ENCODE peak calls at places on chromosomes 1 and 21, in eight cellular contexts. One of them, this sample, is unnamed.

GRCh38 chr1:52296345-52296744 is 69.7 kb downstream of the CC2D1B start:
- DNase-seq in GM13977: peak
- DNase-seq in NB4: peak
- DNase-seq in B cell: no peak
- DNase-seq in uterus: no peak
- DNase-seq in CD8-positive, alpha-beta T cell: no peak
- DNase-seq in AG09319: peak
- DNase-seq in stomach: no peak
- DNase-seq in this sample: peak

GRCh38 chr1:119782541-119783338 is 14.0 kb upstream of the HMGCS2 start:
- DNase-seq in stomach: no peak
- DNase-seq in uterus: no peak
- DNase-seq in B cell: no peak
- DNase-seq in CD8-positive, alpha-beta T cell: no peak
- DNase-seq in NB4: peak
- DNase-seq in GM13977: no peak
- DNase-seq in AG09319: no peak
- DNase-seq in this sample: no peak

GRCh38 chr1:201351617-201352016 is 25.9 kb downstream of the TNNT2 start:
- DNase-seq in stomach: no peak
- DNase-seq in CD8-positive, alpha-beta T cell: no peak
- DNase-seq in NB4: no peak
- DNase-seq in GM13977: no peak
- DNase-seq in AG09319: no peak
- DNase-seq in uterus: no peak
- DNase-seq in B cell: no peak
- DNase-seq in this sample: no peak

GRCh38 chr21:46037338-46038325 is 56.1 kb downstream of the COL6A1 start:
- DNase-seq in B cell: no peak
- DNase-seq in uterus: no peak
- DNase-seq in NB4: no peak
- DNase-seq in CD8-positive, alpha-beta T cell: no peak
- DNase-seq in GM13977: no peak
- DNase-seq in AG09319: no peak
- DNase-seq in stomach: no peak
- DNase-seq in this sample: no peak

GRCh38 chr1:32351859-32352745 is 10.2 kb downstream of the FAM229A start:
- DNase-seq in stomach: peak
- DNase-seq in CD8-positive, alpha-beta T cell: no peak
- DNase-seq in AG09319: no peak
- DNase-seq in B cell: no peak
- DNase-seq in NB4: peak
- DNase-seq in uterus: peak
- DNase-seq in GM13977: no peak
- DNase-seq in this sample: no peak

GRCh38 chr1:16117369-16117768 is 38.5 kb downstream of the EPHA2 start:
- DNase-seq in AG09319: no peak
- DNase-seq in uterus: no peak
- DNase-seq in NB4: no peak
- DNase-seq in stomach: no peak
- DNase-seq in GM13977: no peak
- DNase-seq in CD8-positive, alpha-beta T cell: no peak
- DNase-seq in B cell: no peak
- DNase-seq in this sample: no peak

GRCh38 chr1:112563341-112563740 is 54.6 kb downstream of the WNT2B start:
- DNase-seq in NB4: no peak
- DNase-seq in GM13977: no peak
- DNase-seq in B cell: no peak
- DNase-seq in stomach: no peak
- DNase-seq in uterus: no peak
- DNase-seq in CD8-positive, alpha-beta T cell: no peak
- DNase-seq in AG09319: no peak
- DNase-seq in this sample: no peak

GRCh38 chr1:15950302-15950701 is 25.6 kb downstream of the ZBTB17 start:
- DNase-seq in GM13977: no peak
- DNase-seq in B cell: no peak
- DNase-seq in CD8-positive, alpha-beta T cell: no peak
- DNase-seq in stomach: no peak
- DNase-seq in NB4: no peak
- DNase-seq in uterus: no peak
- DNase-seq in AG09319: no peak
- DNase-seq in this sample: no peak

GRCh38 chr1:197619008-197619640 is 156.2 kb downstream of the DENND1B start:
- DNase-seq in NB4: peak
- DNase-seq in GM13977: no peak
- DNase-seq in uterus: no peak
- DNase-seq in B cell: no peak
- DNase-seq in AG09319: no peak
- DNase-seq in CD8-positive, alpha-beta T cell: no peak
- DNase-seq in stomach: no peak
- DNase-seq in this sample: no peak

GRCh38 chr1:67853704-67854103 is 20.4 kb upstream of the GNG12 start:
- DNase-seq in uterus: peak
- DNase-seq in NB4: peak
- DNase-seq in AG09319: peak
- DNase-seq in stomach: peak
- DNase-seq in CD8-positive, alpha-beta T cell: no peak
- DNase-seq in B cell: no peak
- DNase-seq in GM13977: no peak
- DNase-seq in this sample: peak

GRCh38 chr1:78607334-78607927 is 12.8 kb upstream of the IFI44L start:
- DNase-seq in AG09319: peak
- DNase-seq in stomach: no peak
- DNase-seq in uterus: no peak
- DNase-seq in CD8-positive, alpha-beta T cell: no peak
- DNase-seq in NB4: peak
- DNase-seq in B cell: no peak
- DNase-seq in GM13977: peak
- DNase-seq in this sample: peak

DNA sequence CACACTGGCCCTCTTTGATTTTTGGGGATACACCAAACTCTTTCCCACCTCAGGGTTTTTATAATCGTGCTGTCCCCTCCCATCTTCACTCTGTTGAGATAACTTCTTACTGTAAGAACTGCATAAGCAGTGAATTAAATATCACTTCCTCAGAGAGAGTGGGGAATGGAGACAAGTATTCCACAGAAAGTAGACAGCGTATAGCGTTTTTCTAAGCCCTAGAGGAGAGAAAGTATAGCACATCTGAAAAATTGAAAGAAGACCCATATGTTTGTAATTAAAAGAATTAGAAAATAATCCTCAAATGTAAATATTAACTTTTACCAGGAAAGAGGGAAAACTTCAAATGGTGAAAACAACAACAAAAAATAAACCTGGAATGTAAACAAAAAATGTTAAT is 67.3 kb downstream of the GPR161 start:
- DNase-seq in stomach: no peak
- DNase-seq in GM13977: no peak
- DNase-seq in AG09319: no peak
- DNase-seq in NB4: no peak
- DNase-seq in uterus: no peak
- DNase-seq in CD8-positive, alpha-beta T cell: no peak
- DNase-seq in B cell: no peak
- DNase-seq in this sample: no peak
- TF ChIP-seq CTCF in stomach: no peak
- TF ChIP-seq CTCF in GM13977: no peak
- TF ChIP-seq CTCF in AG09319: no peak
- TF ChIP-seq CTCF in NB4: no peak
- TF ChIP-seq CTCF in uterus: no peak
- TF ChIP-seq CTCF in CD8-positive, alpha-beta T cell: no peak
- TF ChIP-seq CTCF in B cell: no peak
- TF ChIP-seq CTCF in this sample: no peak

GRCh38 chr21:15896501-15896900 is 166.7 kb downstream of the USP25 start:
- DNase-seq in NB4: no peak
- DNase-seq in AG09319: no peak
- DNase-seq in stomach: no peak
- DNase-seq in B cell: no peak
- DNase-seq in uterus: no peak
- DNase-seq in GM13977: no peak
- DNase-seq in CD8-positive, alpha-beta T cell: no peak
- DNase-seq in this sample: no peak

GRCh38 chr21:15893902-15894301 is 164.1 kb downstream of the USP25 start:
- DNase-seq in uterus: no peak
- DNase-seq in stomach: no peak
- DNase-seq in NB4: no peak
- DNase-seq in GM13977: no peak
- DNase-seq in AG09319: no peak
- DNase-seq in B cell: no peak
- DNase-seq in CD8-positive, alpha-beta T cell: no peak
- DNase-seq in this sample: no peak

GRCh38 chr21:15895142-15896106 is 165.6 kb downstream of the USP25 start:
- DNase-seq in GM13977: no peak
- DNase-seq in B cell: no peak
- DNase-seq in AG09319: no peak
- DNase-seq in CD8-positive, alpha-beta T cell: no peak
- DNase-seq in NB4: no peak
- DNase-seq in stomach: no peak
- DNase-seq in uterus: no peak
- DNase-seq in this sample: no peak

DNA sequence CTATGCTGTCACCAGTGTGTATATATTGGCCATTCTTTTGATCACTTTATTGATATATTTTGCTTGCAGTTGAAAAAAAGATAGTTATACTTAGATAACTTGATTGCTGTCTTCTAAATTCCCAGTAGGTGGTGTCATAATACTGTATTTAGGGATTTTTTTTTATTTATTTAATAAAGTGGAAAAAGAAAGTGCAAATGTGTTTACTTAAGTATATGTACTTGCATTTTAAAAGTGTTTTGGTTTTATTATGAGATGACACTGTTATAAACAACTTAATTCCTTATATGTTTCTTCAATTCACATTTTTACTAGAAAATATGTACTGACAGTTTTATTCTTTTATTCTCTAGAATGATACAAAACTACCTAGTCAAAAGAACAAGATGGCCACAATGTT is 164.8 kb downstream of the USP25 start:
- DNase-seq in uterus: no peak
- DNase-seq in CD8-positive, alpha-beta T cell: no peak
- DNase-seq in stomach: no peak
- DNase-seq in GM13977: no peak
- DNase-seq in NB4: peak
- DNase-seq in AG09319: no peak
- DNase-seq in B cell: no peak
- DNase-seq in this sample: no peak
- TF ChIP-seq CTCF in uterus: peak
- TF ChIP-seq CTCF in CD8-positive, alpha-beta T cell: no peak
- TF ChIP-seq CTCF in stomach: no peak
- TF ChIP-seq CTCF in GM13977: no peak
- TF ChIP-seq CTCF in NB4: no peak
- TF ChIP-seq CTCF in AG09319: peak
- TF ChIP-seq CTCF in B cell: peak
- TF ChIP-seq CTCF in this sample: no peak

GRCh38 chr1:41658444-41659158 is 174.1 kb upstream of the EDN2 start:
- DNase-seq in AG09319: no peak
- DNase-seq in uterus: no peak
- DNase-seq in stomach: no peak
- DNase-seq in NB4: peak
- DNase-seq in CD8-positive, alpha-beta T cell: no peak
- DNase-seq in GM13977: no peak
- DNase-seq in B cell: peak
- DNase-seq in this sample: no peak
- TF ChIP-seq CTCF in AG09319: no peak
- TF ChIP-seq CTCF in uterus: no peak
- TF ChIP-seq CTCF in stomach: no peak
- TF ChIP-seq CTCF in NB4: no peak
- TF ChIP-seq CTCF in CD8-positive, alpha-beta T cell: no peak
- TF ChIP-seq CTCF in GM13977: no peak
- TF ChIP-seq CTCF in B cell: no peak
- TF ChIP-seq CTCF in this sample: no peak

DNA sequence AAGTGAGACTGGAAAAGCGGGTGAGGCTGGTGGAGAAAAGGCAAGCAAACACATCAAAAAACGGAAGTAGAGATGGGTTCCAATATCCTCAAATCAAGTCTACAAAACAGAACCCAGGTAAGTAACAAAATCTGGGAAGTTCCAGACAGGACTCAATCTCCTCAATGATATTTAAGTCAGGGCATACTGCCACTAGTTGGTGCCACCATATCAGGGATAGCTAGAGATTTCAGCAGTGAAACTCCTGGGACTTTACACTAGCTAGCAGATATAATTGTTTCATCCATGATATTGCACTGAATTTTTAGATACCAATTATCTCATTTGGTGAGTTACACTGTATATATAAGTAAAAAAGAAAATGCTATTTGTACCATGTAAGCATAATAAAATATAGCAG is 52.0 kb downstream of the EYA3 start:
- DNase-seq in stomach: no peak
- DNase-seq in B cell: no peak
- DNase-seq in uterus: no peak
- DNase-seq in CD8-positive, alpha-beta T cell: no peak
- DNase-seq in GM13977: no peak
- DNase-seq in AG09319: no peak
- DNase-seq in NB4: no peak
- DNase-seq in this sample: no peak
- TF ChIP-seq CTCF in stomach: no peak
- TF ChIP-seq CTCF in B cell: no peak
- TF ChIP-seq CTCF in uterus: no peak
- TF ChIP-seq CTCF in CD8-positive, alpha-beta T cell: no peak
- TF ChIP-seq CTCF in GM13977: no peak
- TF ChIP-seq CTCF in AG09319: no peak
- TF ChIP-seq CTCF in NB4: no peak
- TF ChIP-seq CTCF in this sample: no peak

GRCh38 chr1:53986458-53986857 is 31.5 kb downstream of the LDLRAD1 start:
- DNase-seq in AG09319: no peak
- DNase-seq in uterus: no peak
- DNase-seq in B cell: no peak
- DNase-seq in NB4: no peak
- DNase-seq in CD8-positive, alpha-beta T cell: no peak
- DNase-seq in stomach: no peak
- DNase-seq in GM13977: no peak
- DNase-seq in this sample: no peak

GRCh38 chr1:53998223-53998622 is 19.8 kb downstream of the LDLRAD1 start:
- DNase-seq in GM13977: no peak
- DNase-seq in B cell: no peak
- DNase-seq in stomach: no peak
- DNase-seq in NB4: no peak
- DNase-seq in uterus: no peak
- DNase-seq in AG09319: no peak
- DNase-seq in CD8-positive, alpha-beta T cell: no peak
- DNase-seq in this sample: no peak

GRCh38 chr1:53995683-53996082 is 22.3 kb downstream of the LDLRAD1 start:
- DNase-seq in uterus: no peak
- DNase-seq in stomach: no peak
- DNase-seq in GM13977: no peak
- DNase-seq in NB4: no peak
- DNase-seq in CD8-positive, alpha-beta T cell: no peak
- DNase-seq in B cell: no peak
- DNase-seq in AG09319: no peak
- DNase-seq in this sample: no peak

GRCh38 chr1:53987880-53988279 is 30.1 kb downstream of the LDLRAD1 start:
- DNase-seq in uterus: no peak
- DNase-seq in NB4: no peak
- DNase-seq in stomach: no peak
- DNase-seq in AG09319: no peak
- DNase-seq in GM13977: no peak
- DNase-seq in CD8-positive, alpha-beta T cell: no peak
- DNase-seq in B cell: no peak
- DNase-seq in this sample: no peak

GRCh38 chr1:53992085-53992874 is 25.7 kb downstream of the LDLRAD1 start:
- DNase-seq in AG09319: no peak
- DNase-seq in uterus: no peak
- DNase-seq in GM13977: no peak
- DNase-seq in NB4: no peak
- DNase-seq in CD8-positive, alpha-beta T cell: no peak
- DNase-seq in B cell: no peak
- DNase-seq in stomach: no peak
- DNase-seq in this sample: no peak
- TF ChIP-seq CTCF in AG09319: no peak
- TF ChIP-seq CTCF in uterus: no peak
- TF ChIP-seq CTCF in GM13977: peak
- TF ChIP-seq CTCF in NB4: no peak
- TF ChIP-seq CTCF in CD8-positive, alpha-beta T cell: no peak
- TF ChIP-seq CTCF in B cell: no peak
- TF ChIP-seq CTCF in stomach: no peak
- TF ChIP-seq CTCF in this sample: no peak

This sample was measured in GM13976.